ENCODE peak calls at places on chromosomes 16 and 17, in eight cellular contexts. Z is neural progenitor cell; O is activated T-helper 1 cell treated with Interleukin-2 at 50 U/mL for 16 hours; E is stimulated activated CD8-positive, alpha-beta memory T cell treated with anti-CD3 and anti-CD28 coated beads, Interleukin-2, amount 100 ng/mL, for 48 hours; D is fibroblast of lung; R is stimulated activated CD4-positive, alpha-beta T cell treated with anti-CD3 and anti-CD28 coated beads, Interleukin-12 subunit alpha, Interleukin-12 subunit beta, amount 100 ng/mL, for 4 hours; A is HTR-8/SVneo; G is ACHN. M is an unnamed sample.

GRCh38 chr17:6303664-6304063 is 131.3 kb downstream of the AIPL1 start:
- DNase-seq in Z (peak), O (no peak), E (no peak), D (peak), R (no peak), A (peak), G (peak), M (no peak)

GRCh38 chr17:47742319-47743181 is 9.5 kb downstream of the TBX21 start:
- DNase-seq in Z (peak), O (peak), E (no peak), D (no peak), R (no peak), A (no peak), G (peak), M (peak)

GRCh38 chr17:66292351-66292750 is 10.1 kb upstream of the PRKCA start:
- DNase-seq in Z (no peak), O (no peak), E (no peak), D (no peak), R (no peak), A (no peak), G (no peak), M (no peak)

GRCh38 chr17:48054238-48055185 is 6.4 kb downstream of the NFE2L1 start:
- DNase-seq in Z (peak), O (no peak), E (no peak), D (peak), R (no peak), A (no peak), G (peak), M (peak)

GRCh38 chr17:36546418-36547093 is 1.8 kb downstream of the GGNBP2 start:
- DNase-seq in Z (no peak), O (no peak), E (no peak), D (peak), R (no peak), A (no peak), G (peak), M (no peak)

GRCh38 chr17:28029033-28029432 is 13.4 kb upstream of the NLK start:
- DNase-seq in Z (no peak), O (no peak), E (no peak), D (no peak), R (no peak), A (no peak), G (no peak), M (no peak)

GRCh38 chr17:12605222-12605621 is 60.5 kb upstream of the MYOCD start:
- DNase-seq in Z (no peak), O (no peak), E (no peak), D (peak), R (no peak), A (no peak), G (no peak), M (no peak)

GRCh38 chr16:79195948-79196347 is 404.6 kb downstream of the MAF start:
- DNase-seq in Z (no peak), O (no peak), E (no peak), D (no peak), R (no peak), A (no peak), G (no peak), M (no peak)

GRCh38 chr17:42304187-42305030 is 16.1 kb downstream of the STAT5A start:
- DNase-seq in Z (no peak), O (no peak), E (no peak), D (no peak), R (no peak), A (no peak), G (no peak), M (no peak)

GRCh38 chr16:273547-274421 is 2.0 kb downstream of the RGS11 start:
- DNase-seq in Z (no peak), O (no peak), E (no peak), D (no peak), R (no peak), A (no peak), G (no peak), M (peak)

GRCh38 chr16:78184554-78185183 is 85.2 kb downstream of the WWOX start:
- DNase-seq in Z (no peak), O (no peak), E (no peak), D (peak), R (no peak), A (no peak), G (no peak), M (no peak)

GRCh38 chr17:76833034-76833689 is 35.0 kb upstream of the MGAT5B start:
- DNase-seq in Z (no peak), O (no peak), E (no peak), D (no peak), R (no peak), A (no peak), G (no peak), M (no peak)

GRCh38 chr16:79599256-79599836 is 1.2 kb downstream of the MAF start:
- DNase-seq in Z (peak), O (no peak), E (no peak), D (peak), R (no peak), A (no peak), G (no peak), M (no peak)

GRCh38 chr17:40203131-40203530 is 16.0 kb upstream of the WIPF2 start:
- DNase-seq in Z (no peak), O (no peak), E (no peak), D (no peak), R (no peak), A (no peak), G (no peak), M (no peak)

GRCh38 chr17:4476512-4477070 is 22.1 kb upstream of the SPNS2 start:
- DNase-seq in Z (peak), O (no peak), E (no peak), D (no peak), R (no peak), A (no peak), G (no peak), M (no peak)

GRCh38 chr16:54923055-54923473 is 7.6 kb upstream of the IRX5 start:
- DNase-seq in Z (no peak), O (no peak), E (no peak), D (no peak), R (no peak), A (no peak), G (peak), M (no peak)

GRCh38 chr17:33725675-33726271 is 432.7 kb upstream of the ASIC2 start:
- DNase-seq in Z (peak), O (no peak), E (peak), D (peak), R (peak), A (peak), G (peak), M (peak)

GRCh38 chr17:71163121-71163812 is 957.6 kb upstream of the SOX9 start:
- DNase-seq in Z (no peak), O (no peak), E (no peak), D (peak), R (no peak), A (no peak), G (no peak), M (no peak)

GRCh38 chr16:67277999-67278772 is 1.1 kb upstream of the PLEKHG4 start:
- DNase-seq in Z (no peak), O (no peak), E (no peak), D (peak), R (no peak), A (peak), G (peak), M (no peak)

GRCh38 chr17:81488276-81488860 is 24.2 kb downstream of the ACTG1 start:
- DNase-seq in Z (no peak), O (no peak), E (no peak), D (no peak), R (no peak), A (no peak), G (peak), M (no peak)

GRCh38 chr17:628507-628941 is 86.1 kb downstream of the VPS53 start:
- DNase-seq in Z (no peak), O (no peak), E (no peak), D (peak), R (no peak), A (no peak), G (no peak), M (no peak)

GRCh38 chr17:31401456-31402254 is 10.2 kb downstream of the RAB11FIP4 start:
- DNase-seq in Z (no peak), O (no peak), E (no peak), D (no peak), R (no peak), A (no peak), G (no peak), M (no peak)

GRCh38 chr17:58232707-58233156 is 5.7 kb upstream of the LPO start:
- DNase-seq in Z (no peak), O (no peak), E (no peak), D (peak), R (no peak), A (peak), G (peak), M (peak)

GRCh38 chr16:69859105-69859969 is 91.8 kb upstream of the CLEC18A start:
- DNase-seq in Z (peak), O (no peak), E (no peak), D (no peak), R (peak), A (peak), G (peak), M (peak)

M was measured in NCI-H82.